ENCODE peak calls at places on chromosomes 2 and 18, in five cellular contexts. One of them, this sample, is unnamed.

GRCh38 chr2:10557506-10558265 is 109.6 kb upstream of the ODC1 start:
- DNase-seq in uterus: no peak
- DNase-seq in stimulated activated CD8-positive, alpha-beta memory T cell treated with anti-CD3 and anti-CD28 coated beads, Interleukin-7, amount 100 ng/mL, for 4 hours: no peak
- DNase-seq in C1 segment of cervical spinal cord: no peak
- DNase-seq in progenitor cell of endocrine pancreas: no peak
- DNase-seq in this sample: peak

GRCh38 chr2:181680937-181681811 is 857 bp upstream of the NEUROD1 start:
- DNase-seq in uterus: no peak
- DNase-seq in stimulated activated CD8-positive, alpha-beta memory T cell treated with anti-CD3 and anti-CD28 coated beads, Interleukin-7, amount 100 ng/mL, for 4 hours: no peak
- DNase-seq in C1 segment of cervical spinal cord: no peak
- DNase-seq in progenitor cell of endocrine pancreas: no peak
- DNase-seq in this sample: no peak

GRCh38 chr2:159290289-159290907 is 3.9 kb upstream of the WDSUB1 start:
- DNase-seq in uterus: no peak
- DNase-seq in stimulated activated CD8-positive, alpha-beta memory T cell treated with anti-CD3 and anti-CD28 coated beads, Interleukin-7, amount 100 ng/mL, for 4 hours: no peak
- DNase-seq in C1 segment of cervical spinal cord: no peak
- DNase-seq in progenitor cell of endocrine pancreas: no peak
- DNase-seq in this sample: no peak

GRCh38 chr18:79918089-79919011 is 33.1 kb downstream of the SLC66A2 start:
- DNase-seq in uterus: peak
- DNase-seq in stimulated activated CD8-positive, alpha-beta memory T cell treated with anti-CD3 and anti-CD28 coated beads, Interleukin-7, amount 100 ng/mL, for 4 hours: no peak
- DNase-seq in C1 segment of cervical spinal cord: no peak
- DNase-seq in progenitor cell of endocrine pancreas: no peak
- DNase-seq in this sample: no peak

GRCh38 chr2:237599465-237600110 is 9.1 kb upstream of the RAB17 start:
- DNase-seq in uterus: no peak
- DNase-seq in stimulated activated CD8-positive, alpha-beta memory T cell treated with anti-CD3 and anti-CD28 coated beads, Interleukin-7, amount 100 ng/mL, for 4 hours: no peak
- DNase-seq in C1 segment of cervical spinal cord: no peak
- DNase-seq in progenitor cell of endocrine pancreas: no peak
- DNase-seq in this sample: no peak

GRCh38 chr2:225002039-225002655 is 40.1 kb downstream of the DOCK10 start:
- DNase-seq in uterus: no peak
- DNase-seq in stimulated activated CD8-positive, alpha-beta memory T cell treated with anti-CD3 and anti-CD28 coated beads, Interleukin-7, amount 100 ng/mL, for 4 hours: peak
- DNase-seq in C1 segment of cervical spinal cord: peak
- DNase-seq in progenitor cell of endocrine pancreas: no peak
- DNase-seq in this sample: no peak

GRCh38 chr2:224023188-224023587 is 15.9 kb downstream of the SERPINE2 start:
- DNase-seq in uterus: no peak
- DNase-seq in stimulated activated CD8-positive, alpha-beta memory T cell treated with anti-CD3 and anti-CD28 coated beads, Interleukin-7, amount 100 ng/mL, for 4 hours: no peak
- DNase-seq in C1 segment of cervical spinal cord: no peak
- DNase-seq in progenitor cell of endocrine pancreas: no peak
- DNase-seq in this sample: no peak

GRCh38 chr2:1584691-1585485 is 159.4 kb downstream of the PXDN start:
- DNase-seq in uterus: no peak
- DNase-seq in stimulated activated CD8-positive, alpha-beta memory T cell treated with anti-CD3 and anti-CD28 coated beads, Interleukin-7, amount 100 ng/mL, for 4 hours: no peak
- DNase-seq in C1 segment of cervical spinal cord: no peak
- DNase-seq in progenitor cell of endocrine pancreas: no peak
- DNase-seq in this sample: no peak

GRCh38 chr2:118669639-118670038 is 177.8 kb downstream of the EN1 start:
- DNase-seq in uterus: no peak
- DNase-seq in stimulated activated CD8-positive, alpha-beta memory T cell treated with anti-CD3 and anti-CD28 coated beads, Interleukin-7, amount 100 ng/mL, for 4 hours: no peak
- DNase-seq in C1 segment of cervical spinal cord: no peak
- DNase-seq in progenitor cell of endocrine pancreas: no peak
- DNase-seq in this sample: no peak

GRCh38 chr2:33275689-33276444 is 200.6 kb upstream of the RASGRP3 start:
- DNase-seq in uterus: peak
- DNase-seq in stimulated activated CD8-positive, alpha-beta memory T cell treated with anti-CD3 and anti-CD28 coated beads, Interleukin-7, amount 100 ng/mL, for 4 hours: peak
- DNase-seq in C1 segment of cervical spinal cord: no peak
- DNase-seq in progenitor cell of endocrine pancreas: no peak
- DNase-seq in this sample: peak

GRCh38 chr2:36439084-36439483 is 83.5 kb downstream of the CRIM1 start:
- DNase-seq in uterus: no peak
- DNase-seq in stimulated activated CD8-positive, alpha-beta memory T cell treated with anti-CD3 and anti-CD28 coated beads, Interleukin-7, amount 100 ng/mL, for 4 hours: no peak
- DNase-seq in C1 segment of cervical spinal cord: no peak
- DNase-seq in progenitor cell of endocrine pancreas: no peak
- DNase-seq in this sample: no peak

GRCh38 chr2:168896783-168897182 is 4.3 kb upstream of the G6PC2 start:
- DNase-seq in uterus: no peak
- DNase-seq in stimulated activated CD8-positive, alpha-beta memory T cell treated with anti-CD3 and anti-CD28 coated beads, Interleukin-7, amount 100 ng/mL, for 4 hours: no peak
- DNase-seq in C1 segment of cervical spinal cord: no peak
- DNase-seq in progenitor cell of endocrine pancreas: no peak
- DNase-seq in this sample: no peak

GRCh38 chr2:82198809-82199492 is 1894.4 kb upstream of the LRRTM1 start:
- DNase-seq in uterus: no peak
- DNase-seq in stimulated activated CD8-positive, alpha-beta memory T cell treated with anti-CD3 and anti-CD28 coated beads, Interleukin-7, amount 100 ng/mL, for 4 hours: no peak
- DNase-seq in C1 segment of cervical spinal cord: no peak
- DNase-seq in progenitor cell of endocrine pancreas: no peak
- DNase-seq in this sample: no peak

GRCh38 chr2:282693-283263 is 5.1 kb downstream of the ALKAL2 start:
- DNase-seq in uterus: no peak
- DNase-seq in stimulated activated CD8-positive, alpha-beta memory T cell treated with anti-CD3 and anti-CD28 coated beads, Interleukin-7, amount 100 ng/mL, for 4 hours: no peak
- DNase-seq in C1 segment of cervical spinal cord: no peak
- DNase-seq in progenitor cell of endocrine pancreas: no peak
- DNase-seq in this sample: no peak

GRCh38 chr18:22467760-22468553 is 50.2 kb upstream of the CTAGE1 start:
- DNase-seq in uterus: peak
- DNase-seq in stimulated activated CD8-positive, alpha-beta memory T cell treated with anti-CD3 and anti-CD28 coated beads, Interleukin-7, amount 100 ng/mL, for 4 hours: no peak
- DNase-seq in C1 segment of cervical spinal cord: no peak
- DNase-seq in progenitor cell of endocrine pancreas: no peak
- DNase-seq in this sample: no peak

GRCh38 chr18:22499421-22499820 is 81.7 kb upstream of the CTAGE1 start:
- DNase-seq in uterus: no peak
- DNase-seq in stimulated activated CD8-positive, alpha-beta memory T cell treated with anti-CD3 and anti-CD28 coated beads, Interleukin-7, amount 100 ng/mL, for 4 hours: no peak
- DNase-seq in C1 segment of cervical spinal cord: no peak
- DNase-seq in progenitor cell of endocrine pancreas: no peak
- DNase-seq in this sample: no peak